ENCODE peak calls at places on chromosomes 1 and 21, in six cellular contexts. K, Z, B, W, X and G are unnamed samples.

GRCh38 chr1:201745023-201745422 is 83.9 kb upstream of the IPO9 start:
- DNase-seq in K (no peak), W (no peak), X (no peak), B (no peak), Z (no peak), G (no peak)

GRCh38 chr1:205328476-205328875 is 6.9 kb upstream of the NUAK2 start:
- DNase-seq in B (no peak), W (no peak), Z (no peak), K (no peak), X (no peak), G (no peak)

GRCh38 chr1:70979313-70979712 is 68.3 kb downstream of the PTGER3 start:
- DNase-seq in W (no peak), K (no peak), Z (no peak), B (no peak), X (no peak), G (no peak)

GRCh38 chr1:93638981-93639380 is 42.7 kb downstream of the BCAR3 start:
- DNase-seq in W (peak; percentile 7), X (no peak), Z (no peak), K (no peak), B (no peak), G (no peak)

GRCh38 chr1:4075436-4076225 is 175.6 kb upstream of the C1orf174 start:
- DNase-seq in W (no peak), K (no peak), X (no peak), Z (no peak), B (no peak), G (no peak)

GRCh38 chr1:175270361-175270760 is 77.8 kb upstream of the KIAA0040 start:
- DNase-seq in W (no peak), K (peak; percentile 18), X (no peak), B (no peak), Z (no peak), G (no peak)

GRCh38 chr1:11013160-11013531 is 692 bp downstream of the TARDBP start:
- DNase-seq in Z (no peak), X (no peak), K (no peak), W (no peak), B (no peak), G (no peak)

GRCh38 chr1:67716800-67717199 is 31.8 kb downstream of the GADD45A start:
- DNase-seq in B (no peak), Z (no peak), W (no peak), K (no peak), X (no peak), G (peak; percentile 86)

GRCh38 chr1:219788091-219788490 is 140.3 kb downstream of the SLC30A10 start:
- DNase-seq in W (no peak), Z (no peak), B (no peak), K (no peak), X (no peak), G (no peak)

GRCh38 chr1:29271724-29272123 is 35.4 kb downstream of the PTPRU start:
- DNase-seq in Z (peak; percentile 85), W (peak; percentile 72), X (peak; percentile 58), K (peak; percentile 54), B (peak; percentile 65), G (peak; percentile 68)

GRCh38 chr1:239888639-239889038 is 203.0 kb upstream of the FMN2 start:
- DNase-seq in W (no peak), K (no peak), Z (no peak), X (no peak), B (no peak), G (no peak)

GRCh38 chr1:206575165-206575893 is 36.9 kb downstream of the EIF2D start:
- DNase-seq in K (peak; percentile 66), B (peak; percentile 44), W (peak; percentile 37), X (no peak), Z (peak; percentile 73), G (peak; percentile 57)

GRCh38 chr1:78722521-78722920 is 72.9 kb downstream of the IFI44 start:
- DNase-seq in W (no peak), K (no peak), X (no peak), Z (no peak), B (no peak), G (no peak)

GRCh38 chr1:235670157-235670776 is 20.7 kb upstream of the GNG4 start:
- DNase-seq in K (no peak), Z (no peak), X (no peak), B (no peak), W (no peak), G (no peak)
- H3K9me3 ChIP-seq in K (peaks cover 37% of the 10 kb centered on the region), Z (no peaks in the 10 kb centered on the region), X (peaks cover 20% of the 10 kb centered on the region), B (peaks cover 38% of the 10 kb centered on the region), W (no peaks in the 10 kb centered on the region), G (no peaks in the 10 kb centered on the region)

DNA sequence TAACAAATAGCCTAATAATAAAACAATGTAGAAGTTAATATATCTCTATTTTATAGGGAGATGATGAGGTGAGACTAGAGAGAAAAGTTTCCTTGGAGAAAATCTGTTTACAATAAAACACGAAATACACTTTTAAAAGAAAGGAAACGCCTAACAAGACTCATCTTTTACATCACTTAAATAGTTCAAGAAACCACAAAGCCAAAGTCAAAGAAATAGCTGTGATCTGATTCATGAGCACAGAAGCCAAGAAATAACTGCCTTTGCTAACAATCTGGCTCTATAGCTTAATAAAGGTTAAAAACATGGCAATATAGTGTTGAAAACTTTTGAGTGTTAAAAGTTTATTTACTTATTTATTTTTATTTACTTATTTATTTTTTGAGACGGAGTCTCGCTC is 61.5 kb downstream of the TOR3A start:
- DNase-seq in W (no peak), K (no peak), X (no peak), B (no peak), Z (no peak), G (no peak)
- H3K4me3 ChIP-seq in W (no peak overlapping the region), K (peak overlapping the region; percentile 13), X (no peak overlapping the region), B (no peak overlapping the region), Z (peak overlapping the region; percentile 41), G (no peak overlapping the region)

DNA sequence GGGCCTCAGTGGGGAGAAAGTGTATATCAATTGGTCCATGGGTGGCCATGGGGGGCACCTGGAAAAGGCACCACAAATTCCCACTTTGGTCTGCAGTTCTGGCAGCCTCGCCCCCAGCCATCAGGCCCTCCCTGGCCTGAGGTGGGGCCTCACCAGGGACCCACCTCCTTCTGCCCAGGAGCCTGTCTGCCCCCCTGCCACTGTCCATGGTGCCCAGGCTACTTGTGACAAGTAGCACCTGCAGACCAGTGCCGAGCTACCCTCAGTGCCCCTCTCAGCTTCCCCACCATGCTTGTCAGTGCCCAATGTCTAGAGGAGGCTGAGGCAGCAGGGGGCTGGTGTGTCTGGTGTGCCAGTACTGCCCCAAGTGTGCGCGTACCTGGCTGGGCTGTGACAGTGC is 87.1 kb upstream of the PAXBP1 start:
- DNase-seq in Z (no peak), K (no peak), B (no peak), W (no peak), X (no peak), G (no peak)
- H3K9me3 ChIP-seq in Z (no peaks in the 10 kb centered on the region), K (peaks cover 3% of the 10 kb centered on the region), B (no peaks in the 10 kb centered on the region), W (no peaks in the 10 kb centered on the region), X (no peaks in the 10 kb centered on the region), G (no peaks in the 10 kb centered on the region)

GRCh38 chr1:20150969-20151368 is 11.8 kb downstream of the PLA2G2F start:
- DNase-seq in X (no peak), Z (no peak), B (no peak), K (no peak), W (no peak), G (no peak)

GRCh38 chr1:20153000-20153418 is 13.9 kb downstream of the PLA2G2F start:
- DNase-seq in K (peak; percentile 21), Z (peak; percentile 58), X (no peak), B (peak; percentile 43), W (peak; percentile 41), G (no peak)

GRCh38 chr1:20154306-20154831 is 15.2 kb downstream of the PLA2G2F start:
- DNase-seq in W (no peak), K (no peak), X (no peak), B (no peak), Z (peak; percentile 29), G (peak; percentile 75)

GRCh38 chr1:20151906-20152598 is 12.9 kb downstream of the PLA2G2F start:
- DNase-seq in Z (peak; percentile 86), X (peak; percentile 77), W (peak; percentile 90), B (peak; percentile 87), K (peak; percentile 82), G (peak; percentile 72)

GRCh38 chr1:20152599-20152930 is 13.4 kb downstream of the PLA2G2F start:
- DNase-seq in Z (no peak), X (no peak), K (no peak), W (no peak), B (no peak), G (no peak)
- H3K4me3 ChIP-seq in Z (no peak overlapping the region), X (no peak overlapping the region), K (no peak overlapping the region), W (no peak overlapping the region), B (peak overlapping the region; percentile 61), G (no peak overlapping the region)

DNA sequence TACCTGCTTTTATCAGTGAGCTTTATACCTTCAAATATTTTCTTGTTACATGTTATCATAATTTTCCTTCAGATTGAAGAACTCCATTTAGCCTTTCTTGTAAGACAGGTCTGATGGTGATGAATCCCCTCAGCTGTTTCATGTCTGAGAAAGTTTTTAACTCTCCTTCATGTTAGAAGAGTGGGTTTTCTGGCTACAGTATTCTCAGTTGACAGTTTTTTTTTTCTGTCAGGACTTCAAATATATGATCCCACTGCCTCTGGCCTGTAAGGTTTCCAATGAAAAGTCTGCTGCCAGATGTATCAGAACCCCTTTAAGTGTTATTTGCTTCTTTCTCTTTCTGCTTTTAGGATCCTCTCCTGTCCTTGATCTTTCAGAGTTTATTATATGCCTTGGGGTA is 248.2 kb downstream of the LBR start:
- DNase-seq in B (no peak), W (no peak), X (no peak), K (no peak), Z (no peak), G (no peak)
- H3K9me3 ChIP-seq in B (peaks cover 46% of the 10 kb centered on the region), W (no peaks in the 10 kb centered on the region), X (no peaks in the 10 kb centered on the region), K (peaks cover 35% of the 10 kb centered on the region), Z (no peaks in the 10 kb centered on the region), G (no peaks in the 10 kb centered on the region)

GRCh38 chr1:110069302-110070281 is 880 bp downstream of the ALX3 start:
- DNase-seq in B (no peak), Z (no peak), K (no peak), W (no peak), X (no peak), G (no peak)
- H3K4me3 ChIP-seq in B (peak overlapping the region; percentile 58), Z (no peak overlapping the region), K (peak overlapping the region; percentile 12), W (peak overlapping the region; percentile 26), X (peak overlapping the region; percentile 22), G (no peak overlapping the region)

GRCh38 chr1:2952371-2952770 is 68.9 kb upstream of the ACTRT2 start:
- DNase-seq in Z (no peak), X (no peak), W (no peak), K (no peak), B (peak; percentile 6), G (no peak)
- H3K9me3 ChIP-seq in Z (no peaks in the 10 kb centered on the region), X (no peaks in the 10 kb centered on the region), W (no peaks in the 10 kb centered on the region), K (peaks cover 30% of the 10 kb centered on the region), B (peaks cover 41% of the 10 kb centered on the region), G (peaks cover 2% of the 10 kb centered on the region)

GRCh38 chr21:41847066-41847804 is 31.9 kb downstream of the PRDM15 start:
- DNase-seq in K (no peak), W (no peak), X (no peak), Z (no peak), B (no peak), G (no peak)

GRCh38 chr21:41851090-41851790 is 27.9 kb downstream of the PRDM15 start:
- DNase-seq in X (no peak), W (peak; percentile 58), Z (no peak), B (no peak), K (no peak), G (no peak)

GRCh38 chr21:41848533-41848932 is 30.6 kb downstream of the PRDM15 start:
- DNase-seq in K (no peak), W (no peak), B (no peak), X (no peak), Z (peak; percentile 23), G (no peak)

GRCh38 chr21:41850085-41850484 is 29.1 kb downstream of the PRDM15 start:
- DNase-seq in K (no peak), X (no peak), B (no peak), W (no peak), Z (peak; percentile 15), G (no peak)

GRCh38 chr21:41848971-41849580 is 30.1 kb downstream of the PRDM15 start:
- DNase-seq in X (no peak), Z (peak; percentile 32), W (no peak), B (no peak), K (no peak), G (no peak)
- H3K4me3 ChIP-seq in X (no peak overlapping the region), Z (no peak overlapping the region), W (no peak overlapping the region), B (no peak overlapping the region), K (no peak overlapping the region), G (no peak overlapping the region)